ENCODE peak calls at places on chromosomes 1 and 21, in ten cellular contexts. Y, G, V, T, J, U, A, L, N and Z are unnamed samples.

GRCh38 chr1:27144920-27145661 is 9.8 kb downstream of the SLC9A1 start:
- DNase-seq in N (no peak), G (no peak), V (no peak), T (peak), A (peak), U (no peak), J (no peak), Y (no peak), L (no peak), Z (no peak)

GRCh38 chr1:45493116-45493697 is 2.2 kb upstream of the TESK2 start:
- DNase-seq in Y (no peak), V (peak), U (peak), A (peak), L (peak), T (peak), G (no peak), N (peak), J (peak), Z (peak)

GRCh38 chr1:3543076-3544049 is 67.9 kb downstream of the MEGF6 start:
- DNase-seq in L (peak), A (peak), V (no peak), U (no peak), N (no peak), Y (peak), T (peak), G (no peak), J (no peak), Z (no peak)

GRCh38 chr1:156465747-156466365 is 34.7 kb downstream of the MEF2D start:
- DNase-seq in J (no peak), A (peak), T (no peak), L (peak), G (no peak), U (no peak), N (no peak), V (no peak), Y (no peak), Z (no peak)

GRCh38 chr1:96367791-96368190 is 353.8 kb upstream of the PTBP2 start:
- DNase-seq in V (no peak), Y (no peak), U (no peak), G (no peak), J (no peak), A (peak), T (no peak), L (no peak), N (no peak), Z (no peak)

GRCh38 chr1:225834417-225835329 is 24.7 kb downstream of the EPHX1 start:
- DNase-seq in L (no peak), U (peak), G (no peak), J (no peak), T (no peak), Y (no peak), V (no peak), A (peak), N (no peak), Z (peak)

GRCh38 chr1:202351725-202352124 is 3.2 kb downstream of the PPP1R12B start:
- DNase-seq in U (no peak), L (no peak), A (no peak), T (no peak), V (no peak), J (peak), Y (no peak), N (no peak), G (no peak), Z (no peak)

GRCh38 chr21:39097335-39097861 is 85.9 kb downstream of the PSMG1 start:
- DNase-seq in G (no peak), Y (no peak), U (no peak), V (no peak), T (no peak), J (peak), N (no peak), L (no peak), A (no peak), Z (peak)